ENCODE peak calls at places on chromosome 11, in six cellular contexts. One of them, this sample, is unnamed.

GRCh38 chr11:69218271-69218682 is 62.5 kb downstream of the SMIM38 start:
- DNase-seq in mucosa of descending colon: no peak
- DNase-seq in fibroblast of villous mesenchyme: peak; percentile 13
- DNase-seq in hepatic stellate cell: no peak
- DNase-seq in heart right ventricle: no peak
- DNase-seq in pons: no peak
- DNase-seq in this sample: no peak

GRCh38 chr11:24496728-24497396 is at the start of gene LUZP2:
- DNase-seq in heart right ventricle: peak; percentile 6
- DNase-seq in fibroblast of villous mesenchyme: no peak
- DNase-seq in pons: peak; percentile 15
- DNase-seq in mucosa of descending colon: no peak
- DNase-seq in hepatic stellate cell: peak; percentile 6
- DNase-seq in this sample: peak; percentile 37

GRCh38 chr11:72225411-72225951 is 914 bp downstream of the INPPL1 start:
- DNase-seq in mucosa of descending colon: no peak
- DNase-seq in heart right ventricle: no peak
- DNase-seq in pons: no peak
- DNase-seq in fibroblast of villous mesenchyme: no peak
- DNase-seq in hepatic stellate cell: no peak
- DNase-seq in this sample: no peak

GRCh38 chr11:65551572-65552398 is 6.4 kb downstream of the LTBP3 start:
- DNase-seq in pons: no peak
- DNase-seq in fibroblast of villous mesenchyme: peak; percentile 41
- DNase-seq in heart right ventricle: peak; percentile 60
- DNase-seq in mucosa of descending colon: peak; percentile 87
- DNase-seq in hepatic stellate cell: no peak
- DNase-seq in this sample: no peak

GRCh38 chr11:93783767-93784151 is 323 bp upstream of the MED17 start:
- DNase-seq in fibroblast of villous mesenchyme: no peak
- DNase-seq in hepatic stellate cell: no peak
- DNase-seq in mucosa of descending colon: no peak
- DNase-seq in pons: no peak
- DNase-seq in heart right ventricle: no peak
- DNase-seq in this sample: no peak

GRCh38 chr11:95154514-95154913 is 64.9 kb downstream of the ENDOD1 start:
- DNase-seq in fibroblast of villous mesenchyme: peak; percentile 48
- DNase-seq in heart right ventricle: no peak
- DNase-seq in hepatic stellate cell: peak; percentile 35
- DNase-seq in mucosa of descending colon: no peak
- DNase-seq in pons: peak; percentile 49
- DNase-seq in this sample: peak; percentile 59

GRCh38 chr11:1301220-1302000 is 8.0 kb downstream of the TOLLIP start:
- DNase-seq in heart right ventricle: no peak
- DNase-seq in fibroblast of villous mesenchyme: no peak
- DNase-seq in hepatic stellate cell: no peak
- DNase-seq in mucosa of descending colon: no peak
- DNase-seq in pons: no peak
- DNase-seq in this sample: no peak

GRCh38 chr11:114192841-114193389 is 103.3 kb upstream of the NNMT start:
- DNase-seq in heart right ventricle: no peak
- DNase-seq in pons: no peak
- DNase-seq in hepatic stellate cell: no peak
- DNase-seq in fibroblast of villous mesenchyme: peak; percentile 78
- DNase-seq in mucosa of descending colon: no peak
- DNase-seq in this sample: peak; percentile 93

GRCh38 chr11:134951305-134951700 is 539.3 kb upstream of the B3GAT1 start:
- DNase-seq in mucosa of descending colon: no peak
- DNase-seq in fibroblast of villous mesenchyme: peak; percentile 2
- DNase-seq in heart right ventricle: no peak
- DNase-seq in pons: no peak
- DNase-seq in hepatic stellate cell: peak; percentile 70
- DNase-seq in this sample: peak; percentile 88

GRCh38 chr11:69632900-69633299 is 8.1 kb upstream of the CCND1 start:
- DNase-seq in mucosa of descending colon: no peak
- DNase-seq in pons: no peak
- DNase-seq in heart right ventricle: no peak
- DNase-seq in hepatic stellate cell: no peak
- DNase-seq in fibroblast of villous mesenchyme: no peak
- DNase-seq in this sample: no peak